ENCODE peak calls at places on chromosome 6, in nine cellular contexts. G is foreskin fibroblast, A is WTC11, F is hepatocyte, X is transverse colon, R is fibroblast of lung, O is epithelial cell of proximal tubule, J is OCI-LY7, E is heart right ventricle. D is an unnamed sample.

GRCh38 chr6:107154131-107154906 is 39.0 kb upstream of the BEND3 start:
- DNase-seq in G (no peak), A (peak; percentile 34), F (peak; percentile 66), X (peak; percentile 26), R (peak; percentile 24), O (no peak), J (no peak), E (no peak), D (no peak)

GRCh38 chr6:142696689-142697088 is 248.3 kb downstream of the HIVEP2 start:
- DNase-seq in G (peak; percentile 47), A (no peak), F (no peak), X (peak; percentile 44), R (no peak), O (no peak), J (no peak), E (no peak), D (peak; percentile 29)

GRCh38 chr6:44676826-44677433 is 289.4 kb downstream of the CDC5L start:
- DNase-seq in G (no peak), A (no peak), F (no peak), X (no peak), R (no peak), O (no peak), J (no peak), E (no peak), D (no peak)

GRCh38 chr6:3013486-3013885 is 13.8 kb downstream of the NQO2 start:
- DNase-seq in G (peak; percentile 68), A (no peak), F (no peak), X (no peak), R (peak; percentile 57), O (no peak), J (no peak), E (no peak), D (peak; percentile 40)

GRCh38 chr6:113402541-113402940 is 454.6 kb upstream of the MARCKS start:
- DNase-seq in G (no peak), A (no peak), F (no peak), X (no peak), R (no peak), O (no peak), J (no peak), E (peak; percentile 7), D (no peak)

GRCh38 chr6:15769471-15770088 is 106.8 kb upstream of the DTNBP1 start:
- DNase-seq in G (peak; percentile 6), A (no peak), F (no peak), X (no peak), R (peak; percentile 11), O (no peak), J (no peak), E (no peak), D (no peak)

GRCh38 chr6:15533379-15534044 is 129.3 kb downstream of the DTNBP1 start:
- DNase-seq in G (peak; percentile 38), A (no peak), F (no peak), X (no peak), R (peak; percentile 14), O (no peak), J (no peak), E (peak; percentile 1), D (no peak)

GRCh38 chr6:41374618-41375590 is 39.5 kb downstream of the NCR2 start:
- DNase-seq in G (no peak), A (peak; percentile 48), F (peak; percentile 30), X (no peak), R (no peak), O (no peak), J (no peak), E (no peak), D (no peak)

GRCh38 chr6:22071655-22072054 is 225.2 kb downstream of the PRL start:
- DNase-seq in G (peak; percentile 57), A (peak; percentile 29), F (peak; percentile 48), X (no peak), R (peak; percentile 50), O (no peak), J (no peak), E (peak; percentile 74), D (no peak)

GRCh38 chr6:73525546-73526330 is 4.9 kb upstream of the EEF1A1 start:
- DNase-seq in G (peak; percentile 73), A (no peak), F (no peak), X (no peak), R (no peak), O (no peak), J (no peak), E (no peak), D (no peak)

GRCh38 chr6:95364016-95364604 is 213.2 kb upstream of the MANEA start:
- DNase-seq in G (peak; percentile 1), A (no peak), F (peak; percentile 28), X (no peak), R (peak; percentile 2), O (no peak), J (peak; percentile 39), E (no peak), D (no peak)

GRCh38 chr6:52195886-52196285 is 9.7 kb downstream of the IL17A start:
- DNase-seq in G (no peak), A (no peak), F (no peak), X (no peak), R (no peak), O (no peak), J (no peak), E (no peak), D (no peak)

GRCh38 chr6:121124600-121124999 is 209.7 kb downstream of the TBC1D32 start:
- DNase-seq in G (no peak), A (no peak), F (no peak), X (no peak), R (no peak), O (no peak), J (no peak), E (no peak), D (no peak)

GRCh38 chr6:75412937-75413662 is 80.5 kb downstream of the FILIP1 start:
- DNase-seq in G (no peak), A (no peak), F (no peak), X (no peak), R (peak; percentile 92), O (no peak), J (no peak), E (no peak), D (no peak)

GRCh38 chr6:4280031-4280430 is 144.7 kb upstream of the ECI2 start:
- DNase-seq in G (no peak), A (no peak), F (no peak), X (no peak), R (no peak), O (no peak), J (no peak), E (no peak), D (no peak)

GRCh38 chr6:121901432-121901831 is 466.0 kb downstream of the GJA1 start:
- DNase-seq in G (no peak), A (no peak), F (no peak), X (no peak), R (no peak), O (no peak), J (no peak), E (no peak), D (no peak)

GRCh38 chr6:121590941-121591340 is 155.5 kb downstream of the GJA1 start:
- DNase-seq in G (no peak), A (no peak), F (no peak), X (no peak), R (no peak), O (no peak), J (no peak), E (no peak), D (no peak)

DNA sequence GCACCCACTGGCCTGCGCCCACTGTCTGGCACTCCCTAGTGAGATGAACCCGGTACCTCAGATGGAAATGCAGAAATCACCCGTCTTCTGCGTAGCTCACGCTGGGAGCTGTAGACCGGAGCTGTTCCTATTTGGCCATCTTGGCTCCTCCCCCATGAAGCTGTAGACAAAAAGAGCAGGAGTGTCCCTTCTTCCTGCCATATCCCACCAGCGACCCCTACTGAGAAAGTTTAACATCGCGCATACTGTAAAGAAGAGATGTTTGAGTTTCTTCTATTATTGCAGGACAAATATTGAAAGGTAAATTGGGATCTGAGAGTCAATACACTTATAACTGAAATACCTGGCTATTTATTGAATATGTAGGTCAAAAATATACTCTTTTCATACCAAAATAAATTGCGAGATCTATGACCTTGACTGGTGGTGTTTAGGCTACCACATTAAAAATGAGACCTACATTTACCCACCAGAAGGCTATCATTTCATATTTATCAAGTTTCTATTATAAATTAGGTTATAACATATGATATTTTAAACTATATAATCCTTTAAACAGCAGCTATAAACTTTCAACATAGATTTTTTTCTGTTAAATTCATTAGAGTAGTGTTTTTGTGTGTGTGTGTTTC is 586.3 kb downstream of the HTR1B start:
- DNase-seq in G (peak; percentile 1), A (peak; percentile 75), F (peak; percentile 91), X (peak; percentile 33), R (peak; percentile 6), O (peak; percentile 7), J (no peak), E (peak; percentile 26), D (no peak)
- TF ChIP-seq CTCF in G (no peak), A (peak; percentile 47), F (peak; percentile 84), X (peak; percentile 36), R (peak; percentile 7), O (peak; percentile 58), J (no peak), E (peak; percentile 58), D (no peak)

GRCh38 chr6:137951064-137951597 is 84.1 kb downstream of the TNFAIP3 start:
- DNase-seq in G (no peak), A (no peak), F (no peak), X (no peak), R (no peak), O (no peak), J (peak; percentile 89), E (no peak), D (no peak)
- TF ChIP-seq CTCF in G (no peak), A (no peak), F (no peak), X (no peak), R (no peak), O (peak; percentile 17), J (peak; percentile 69), E (no peak), D (no peak)

GRCh38 chr6:126258150-126258549 is 81.8 kb upstream of the CENPW start:
- DNase-seq in G (no peak), A (no peak), F (no peak), X (no peak), R (no peak), O (no peak), J (no peak), E (no peak), D (no peak)

GRCh38 chr6:126253421-126253820 is 86.5 kb upstream of the CENPW start:
- DNase-seq in G (no peak), A (no peak), F (no peak), X (no peak), R (no peak), O (no peak), J (no peak), E (no peak), D (no peak)

GRCh38 chr6:126252154-126252553 is 87.8 kb upstream of the CENPW start:
- DNase-seq in G (no peak), A (peak; percentile 31), F (no peak), X (no peak), R (no peak), O (no peak), J (no peak), E (no peak), D (no peak)
- TF ChIP-seq CTCF in G (no peak), A (no peak), F (no peak), X (no peak), R (no peak), O (peak; percentile 12), J (peak; percentile 35), E (no peak), D (no peak)

GRCh38 chr6:20919677-20920385 is 385.6 kb downstream of the CDKAL1 start:
- DNase-seq in G (peak; percentile 64), A (no peak), F (no peak), X (no peak), R (peak; percentile 18), O (no peak), J (no peak), E (no peak), D (no peak)
- TF ChIP-seq CTCF in G (no peak), A (no peak), F (no peak), X (no peak), R (no peak), O (no peak), J (no peak), E (no peak), D (no peak)